ENCODE peak calls at places on chromosomes 5 and 9, in ten cellular contexts. O is heart left ventricle; S is right cardiac atrium; B is GM23338; P is psoas muscle; K is HepG2; V is CD8-positive, alpha-beta T cell; X is heart right ventricle; U is RWPE2; Z is HCT116. C is an unnamed sample. For H3K4me1, the result is how much of the 10 kb centered on the place peaks cover.

GRCh38 chr5:112136773-112137172 is 282.3 kb downstream of the EPB41L4A start:
- ATAC-seq in V (peak), B (no peak), X (no peak), O (no peak), K (no peak), S (no peak), P (no peak), U (no peak), Z (no peak), C (no peak)

GRCh38 chr5:159819671-159820411 is 96.4 kb upstream of the ADRA1B start:
- ATAC-seq in S (peak), V (no peak), Z (peak), X (peak), P (peak), K (no peak), B (no peak), O (peak), U (peak), C (peak)

GRCh38 chr9:136847065-136847826 is 2.0 kb upstream of the PHPT1 start:
- ATAC-seq in V (no peak), P (no peak), O (peak), X (no peak), S (peak), K (peak), Z (peak), B (peak), U (peak), C (peak)

GRCh38 chr5:97986069-97986468 is 787.4 kb upstream of the RGMB start:
- ATAC-seq in B (peak), P (no peak), O (no peak), X (no peak), U (peak), S (no peak), V (no peak), Z (peak), K (no peak), C (no peak)

GRCh38 chr9:9674461-9674860 is 938.3 kb downstream of the PTPRD start:
- ATAC-seq in B (no peak), S (no peak), O (no peak), K (no peak), Z (no peak), V (no peak), U (no peak), X (no peak), P (no peak), C (no peak)

GRCh38 chr5:138654281-138654867 is 79.2 kb upstream of the HSPA9 start:
- ATAC-seq in P (no peak), S (peak), K (no peak), O (no peak), U (peak), V (peak), Z (peak), B (no peak), X (no peak), C (no peak)

GRCh38 chr5:128534729-128535128 is 3.3 kb downstream of the FBN2 start:
- ATAC-seq in B (no peak), O (no peak), X (no peak), U (no peak), P (no peak), Z (no peak), V (no peak), K (no peak), S (no peak), C (no peak)

GRCh38 chr9:6566409-6567139 is 79.0 kb downstream of the GLDC start:
- ATAC-seq in Z (peak), O (peak), K (no peak), X (no peak), V (no peak), B (no peak), U (peak), S (peak), P (no peak), C (peak)

GRCh38 chr5:96229173-96229572 is 203.9 kb downstream of the PCSK1 start:
- ATAC-seq in O (no peak), Z (no peak), X (no peak), B (no peak), U (no peak), V (no peak), K (no peak), S (no peak), P (no peak), C (no peak)

GRCh38 chr9:84817011-84817410 is 147.5 kb downstream of the NTRK2 start:
- ATAC-seq in S (no peak), P (no peak), O (no peak), U (no peak), V (no peak), B (no peak), Z (no peak), X (no peak), K (no peak), C (no peak)

GRCh38 chr5:32069396-32069795 is 104.7 kb downstream of the GOLPH3 start:
- ATAC-seq in P (no peak), X (no peak), B (no peak), O (no peak), S (peak), V (no peak), K (no peak), Z (no peak), U (no peak), C (no peak)

GRCh38 chr9:75903785-75904360 is 13.4 kb downstream of the PCSK5 start:
- ATAC-seq in V (no peak), X (no peak), B (no peak), Z (no peak), O (no peak), U (no peak), S (no peak), P (no peak), K (no peak), C (peak)

GRCh38 chr9:131276107-131276888 is at the start of gene FAM78A:
- ATAC-seq in U (no peak), X (no peak), V (no peak), O (no peak), B (peak), S (peak), K (no peak), Z (no peak), P (no peak), C (no peak)

GRCh38 chr9:20990867-20991266 is 40.6 kb downstream of the HACD4 start:
- ATAC-seq in P (no peak), B (no peak), Z (no peak), S (peak), O (peak), U (no peak), V (no peak), X (peak), K (no peak), C (peak)

GRCh38 chr5:14090755-14091154 is 52.4 kb upstream of the TRIO start:
- ATAC-seq in X (no peak), U (no peak), B (no peak), P (no peak), S (no peak), O (no peak), K (no peak), V (no peak), Z (no peak), C (no peak)

GRCh38 chr9:136605966-136606365 is 56.8 kb upstream of the EGFL7 start:
- ATAC-seq in X (no peak), V (no peak), O (peak), K (peak), S (no peak), B (no peak), Z (no peak), P (peak), U (no peak), C (peak)

GRCh38 chr5:35804201-35804653 is 52.5 kb upstream of the IL7R start:
- ATAC-seq in P (no peak), X (no peak), Z (no peak), O (no peak), U (no peak), K (no peak), V (peak), B (no peak), S (no peak), C (no peak)

GRCh38 chr5:96861044-96861443 is 15.3 kb upstream of the ERAP2 start:
- ATAC-seq in B (no peak), O (no peak), Z (no peak), X (no peak), V (no peak), K (no peak), U (no peak), S (no peak), P (no peak), C (no peak)

GRCh38 chr5:131984945-131985665 is 26.4 kb downstream of the ACSL6 start:
- ATAC-seq in P (no peak), O (no peak), U (no peak), V (no peak), S (no peak), X (no peak), B (no peak), K (no peak), Z (no peak), C (no peak)

GRCh38 chr5:124468671-124469411 is 277.6 kb downstream of the ZNF608 start:
- ATAC-seq in B (peak), O (no peak), S (no peak), P (no peak), Z (no peak), X (no peak), K (no peak), U (no peak), V (no peak), C (no peak)

GRCh38 chr9:4891674-4892073 is 93.4 kb upstream of the JAK2 start:
- ATAC-seq in U (no peak), K (no peak), Z (no peak), O (no peak), X (no peak), V (no peak), S (no peak), P (no peak), B (no peak), C (no peak)

GRCh38 chr5:31976161-31976560 is 198.0 kb downstream of the GOLPH3 start:
- ATAC-seq in U (peak), O (no peak), X (no peak), P (no peak), Z (no peak), S (no peak), V (no peak), B (no peak), K (no peak), C (no peak)

GRCh38 chr5:77994943-77995342 is 218.8 kb upstream of the TBCA start:
- ATAC-seq in S (no peak), O (no peak), P (no peak), V (no peak), B (no peak), K (no peak), U (no peak), Z (no peak), X (no peak), C (no peak)

GRCh38 chr9:81462759-81463158 is 226.6 kb downstream of the TLE1 start:
- ATAC-seq in X (no peak), K (no peak), V (no peak), U (no peak), P (no peak), B (no peak), Z (no peak), S (no peak), O (no peak), C (no peak)

GRCh38 chr9:7407246-7407645 is 392.3 kb downstream of the DMAC1 start:
- ATAC-seq in U (no peak), V (no peak), X (no peak), B (no peak), S (no peak), P (no peak), Z (no peak), K (no peak), O (no peak), C (no peak)

GRCh38 chr5:10376530-10376929 is 23.0 kb downstream of the MARCHF6 start:
- ATAC-seq in U (no peak), O (peak), Z (no peak), S (no peak), K (no peak), P (no peak), V (no peak), X (peak), B (peak), C (no peak)

GRCh38 chr9:111720170-111720569 is 58.8 kb downstream of the GNG10 start:
- ATAC-seq in K (no peak), Z (no peak), P (no peak), V (no peak), B (no peak), U (no peak), S (no peak), X (no peak), O (no peak), C (no peak)

GRCh38 chr5:113514263-113514590 is 733 bp downstream of the YTHDC2 start:
- ATAC-seq in X (no peak), U (no peak), V (no peak), S (no peak), Z (no peak), P (no peak), B (no peak), K (no peak), O (no peak), C (no peak)

GRCh38 chr5:32852535-32852934 is 141.4 kb downstream of the NPR3 start:
- ATAC-seq in U (peak), B (peak), X (peak), S (peak), O (peak), Z (peak), V (no peak), P (peak), K (peak), C (no peak)

GRCh38 chr5:110702704-110703103 is 23.8 kb downstream of the TMEM232 start:
- ATAC-seq in X (no peak), B (no peak), V (no peak), O (no peak), K (no peak), U (peak), P (no peak), Z (no peak), S (no peak), C (no peak)

GRCh38 chr9:89497978-89498844 is at the start of gene SEMA4D:
- ATAC-seq in B (peak), O (peak), V (no peak), X (peak), U (peak), Z (peak), S (peak), K (no peak), P (peak), C (peak)
- H3K4me3 ChIP-seq in B (peak), O (peak), V (peak), X (peak), U (peak), Z (peak), S (peak), K (peak), P (peak), C (peak)

GRCh38 chr9:109416135-109416706 is 81.9 kb downstream of the PTPN3 start:
- ATAC-seq in O (no peak), X (no peak), U (no peak), K (no peak), V (no peak), B (no peak), P (no peak), S (no peak), Z (no peak), C (no peak)

GRCh38 chr9:109418827-109419226 is 79.3 kb downstream of the PTPN3 start:
- ATAC-seq in O (no peak), B (no peak), S (no peak), V (no peak), U (no peak), K (no peak), P (no peak), X (no peak), Z (no peak), C (no peak)

GRCh38 chr9:109419531-109419930 is 78.6 kb downstream of the PTPN3 start:
- ATAC-seq in U (no peak), O (no peak), K (no peak), V (no peak), S (no peak), Z (no peak), P (no peak), B (no peak), X (no peak), C (no peak)

GRCh38 chr9:109417054-109417453 is 81.1 kb downstream of the PTPN3 start:
- ATAC-seq in P (peak), B (no peak), S (no peak), V (no peak), X (no peak), Z (no peak), U (no peak), K (no peak), O (peak), C (no peak)

DNA sequence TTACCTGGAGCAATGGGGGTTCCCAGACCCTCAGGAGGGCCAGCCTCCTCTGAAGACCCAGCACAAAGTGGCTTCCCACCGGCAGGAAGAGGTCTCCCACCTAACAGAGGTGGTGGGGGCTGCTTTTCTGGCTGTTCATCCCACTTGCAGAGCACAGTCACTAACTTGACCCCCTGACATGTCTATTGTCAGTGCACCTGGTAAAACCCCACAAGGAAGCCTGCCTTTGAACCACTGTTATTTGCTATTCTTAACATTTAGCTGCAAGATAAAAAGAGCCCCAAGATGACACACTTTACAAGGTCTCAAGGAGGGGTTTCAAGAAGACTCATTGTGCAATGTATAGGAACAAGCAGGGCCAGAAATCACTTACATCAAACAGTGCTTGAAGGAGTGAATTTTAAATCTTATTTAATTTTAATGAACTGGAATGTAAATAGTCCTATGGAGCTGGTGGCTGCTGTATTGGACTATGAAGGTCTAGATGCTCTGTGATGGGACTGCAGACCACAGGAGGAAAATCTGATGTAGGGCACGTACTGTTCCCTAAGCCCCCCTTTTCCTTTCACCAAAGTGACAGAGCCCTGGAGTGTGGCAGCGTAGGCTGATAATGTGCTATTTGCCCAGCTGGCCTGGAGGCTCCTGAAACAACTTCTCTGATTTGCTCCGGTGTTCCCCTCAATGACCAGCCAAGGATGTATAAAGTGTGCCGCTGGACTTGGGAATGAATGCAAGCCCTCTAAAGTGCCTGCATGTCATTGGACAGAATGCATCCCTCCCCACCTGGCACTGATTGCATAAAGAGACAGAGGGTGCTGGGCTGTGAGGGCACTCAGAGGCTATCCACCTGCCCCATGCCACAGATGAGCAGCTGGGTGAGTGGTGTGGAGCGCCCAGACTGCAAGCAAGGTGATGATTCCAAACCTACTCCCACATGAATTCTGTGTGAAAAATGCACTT is 80.2 kb downstream of the PTPN3 start:
- ATAC-seq in P (peak), S (no peak), B (no peak), U (no peak), X (peak), Z (no peak), O (peak), K (no peak), V (no peak), C (no peak)
- H3K4me1 ChIP-seq in P (half or more), S (under half), B (under half), U (under half), X (under half), Z (under half), O (under half), K (under half), V (under half), C (under half)

GRCh38 chr5:40622463-40623252 is 57.1 kb upstream of the PTGER4 start:
- ATAC-seq in O (no peak), U (no peak), P (no peak), B (no peak), S (no peak), Z (no peak), X (peak), V (no peak), K (no peak), C (no peak)
- H3K4me3 ChIP-seq in O (no peak), U (no peak), P (no peak), B (no peak), S (no peak), Z (no peak), X (no peak), V (no peak), K (no peak), C (no peak)

GRCh38 chr9:95606951-95607350 is 90.2 kb upstream of the PTCH1 start:
- ATAC-seq in U (no peak), K (no peak), Z (no peak), O (no peak), V (no peak), P (no peak), X (no peak), S (no peak), B (no peak), C (no peak)
- H3K4me1 ChIP-seq in U (under half), K (under half), Z (under half), O (under half), V (under half), P (under half), X (under half), S (under half), B (under half), C (under half)

GRCh38 chr9:107283621-107284616 is 840 bp downstream of the RAD23B start:
- ATAC-seq in Z (peak), X (peak), U (peak), V (peak), S (peak), K (peak), B (peak), O (peak), P (peak), C (peak)

GRCh38 chr9:107286057-107286456 is 3.0 kb downstream of the RAD23B start:
- ATAC-seq in P (no peak), V (no peak), K (no peak), Z (no peak), X (no peak), B (no peak), O (no peak), S (no peak), U (no peak), C (no peak)

GRCh38 chr9:107284636-107285035 is 1.6 kb downstream of the RAD23B start:
- ATAC-seq in O (no peak), S (no peak), B (no peak), X (no peak), K (peak), Z (no peak), U (no peak), P (no peak), V (no peak), C (no peak)

GRCh38 chr9:107282759-107283620 is at the start of gene RAD23B:
- ATAC-seq in K (peak), V (peak), O (peak), B (peak), X (peak), Z (peak), S (peak), P (peak), U (peak), C (peak)

GRCh38 chr9:107285292-107285691 is 2.2 kb downstream of the RAD23B start:
- ATAC-seq in X (no peak), K (no peak), V (no peak), B (no peak), Z (no peak), U (no peak), O (no peak), P (no peak), S (no peak), C (no peak)
- H3K4me3 ChIP-seq in X (peak), K (peak), V (peak), B (peak), Z (peak), U (peak), O (no peak), P (peak), S (peak), C (peak)

C was measured in gastroesophageal sphincter.